ENCODE peak calls at places on chromosomes 16 and 17, in five cellular contexts. U is skeletal muscle cell, L is SJSA1, C is GM23248, J is cardiac fibroblast. N is an unnamed sample.

GRCh38 chr16:57984443-57985203 is 13.7 kb upstream of the CNGB1 start:
- DNase-seq in U (no peak), L (no peak), C (peak; percentile 59), J (peak; percentile 71), N (peak; percentile 57)

GRCh38 chr16:4098496-4098895 is 17.7 kb downstream of the ADCY9 start:
- DNase-seq in U (no peak), L (no peak), C (no peak), J (no peak), N (no peak)

GRCh38 chr16:23316232-23316631 is 14.1 kb downstream of the SCNN1B start:
- DNase-seq in U (no peak), L (no peak), C (no peak), J (no peak), N (no peak)

GRCh38 chr16:29943846-29944669 is 17.8 kb upstream of the TMEM219 start:
- DNase-seq in U (peak; percentile 93), L (peak; percentile 97), C (peak; percentile 98), J (peak; percentile 98), N (peak; percentile 98)

GRCh38 chr16:70725912-70726828 is 40.3 kb upstream of the MTSS2 start:
- DNase-seq in U (no peak), L (no peak), C (no peak), J (no peak), N (no peak)

GRCh38 chr16:68737046-68737729 is at the start of gene CDH1:
- DNase-seq in U (no peak), L (no peak), C (no peak), J (no peak), N (no peak)

GRCh38 chr16:75333770-75334169 is 82.3 kb upstream of the BCAR1 start:
- DNase-seq in U (no peak), L (no peak), C (no peak), J (no peak), N (no peak)

GRCh38 chr17:75639327-75639726 is 6.1 kb downstream of the SMIM5 start:
- DNase-seq in U (no peak), L (no peak), C (no peak), J (no peak), N (no peak)

GRCh38 chr17:63824362-63824761 is 2.9 kb upstream of the PSMC5 start:
- DNase-seq in U (no peak), L (no peak), C (no peak), J (no peak), N (no peak)

GRCh38 chr16:58488531-58488930 is 11.4 kb upstream of the NDRG4 start:
- DNase-seq in U (no peak), L (no peak), C (no peak), J (no peak), N (no peak)

GRCh38 chr17:38727661-38728220 is 2.4 kb upstream of the CISD3 start:
- DNase-seq in U (no peak), L (no peak), C (peak; percentile 40), J (no peak), N (no peak)

GRCh38 chr16:80899804-80900592 is 95.6 kb upstream of the CDYL2 start:
- DNase-seq in U (peak; percentile 94), L (no peak), C (peak; percentile 44), J (peak; percentile 98), N (peak; percentile 93)

GRCh38 chr16:68995011-68995504 is 110.4 kb upstream of the HAS3 start:
- DNase-seq in U (no peak), L (peak; percentile 76), C (peak; percentile 69), J (peak; percentile 78), N (peak; percentile 69)

GRCh38 chr17:40024901-40025300 is 9.7 kb downstream of the CSF3 start:
- DNase-seq in U (no peak), L (no peak), C (peak; percentile 81), J (peak; percentile 71), N (peak; percentile 72)

GRCh38 chr17:69505740-69506139 is 91.2 kb downstream of the MAP2K6 start:
- DNase-seq in U (no peak), L (no peak), C (no peak), J (no peak), N (no peak)

GRCh38 chr17:14833201-14833773 is 431.8 kb downstream of the PMP22 start:
- DNase-seq in U (peak; percentile 72), L (peak; percentile 18), C (peak; percentile 78), J (peak; percentile 72), N (peak; percentile 69)

GRCh38 chr17:34623856-34624766 is 44.7 kb downstream of the TMEM132E start:
- DNase-seq in U (no peak), L (no peak), C (no peak), J (no peak), N (no peak)

GRCh38 chr17:1047177-1047885 is 50.4 kb downstream of the TIMM22 start:
- DNase-seq in U (no peak), L (no peak), C (no peak), J (no peak), N (no peak)

GRCh38 chr16:28876973-28877641 is 1.2 kb upstream of the ATP2A1 start:
- DNase-seq in U (no peak), L (no peak), C (no peak), J (no peak), N (no peak)

GRCh38 chr16:66468321-66468965 is 41.3 kb downstream of the BEAN1 start:
- DNase-seq in U (no peak), L (no peak), C (no peak), J (no peak), N (no peak)

GRCh38 chr16:85204242-85205010 is 92.2 kb upstream of the CIBAR2 start:
- DNase-seq in U (peak; percentile 75), L (no peak), C (peak; percentile 96), J (peak; percentile 93), N (peak; percentile 59)

GRCh38 chr17:6753006-6753445 is 2.8 kb upstream of the XAF1 start:
- DNase-seq in U (peak; percentile 75), L (peak; percentile 98), C (peak; percentile 88), J (peak; percentile 96), N (peak; percentile 85)

GRCh38 chr17:73546770-73547345 is 97.4 kb downstream of the SDK2 start:
- DNase-seq in U (no peak), L (no peak), C (peak; percentile 53), J (no peak), N (no peak)

GRCh38 chr17:72553051-72553755 is 432.4 kb downstream of the SOX9 start:
- DNase-seq in U (no peak), L (no peak), C (no peak), J (no peak), N (no peak)

GRCh38 chr16:11386791-11387546 is 41.7 kb downstream of the RMI2 start:
- DNase-seq in U (no peak), L (no peak), C (peak; percentile 81), J (peak; percentile 29), N (peak; percentile 43)

GRCh38 chr17:69870091-69870530 is 204.9 kb upstream of the KCNJ16 start:
- DNase-seq in U (peak; percentile 37), L (peak; percentile 84), C (peak; percentile 78), J (peak; percentile 87), N (peak; percentile 42)

GRCh38 chr17:7673239-7673638 is 14.1 kb downstream of the TP53 start:
- DNase-seq in U (no peak), L (no peak), C (no peak), J (peak; percentile 37), N (no peak)

GRCh38 chr17:2837147-2837561 is 40.9 kb downstream of the RAP1GAP2 start:
- DNase-seq in U (no peak), L (no peak), C (no peak), J (no peak), N (no peak)

GRCh38 chr17:57860414-57860999 is 10.7 kb upstream of the MRPS23 start:
- DNase-seq in U (no peak), L (no peak), C (peak; percentile 21), J (no peak), N (no peak)
- H3K4me3 ChIP-seq in U (no peak overlapping the region), L (no peak overlapping the region), C (no peak overlapping the region), J (no peak overlapping the region), N (no peak overlapping the region)

GRCh38 chr16:83807327-83807709 is 460 bp upstream of the HSBP1 start:
- DNase-seq in U (no peak), L (no peak), C (no peak), J (no peak), N (no peak)
- H3K4me3 ChIP-seq in U (no peak overlapping the region), L (peak overlapping the region; percentile 92), C (peak overlapping the region; percentile 98), J (peak overlapping the region; percentile 21), N (peak overlapping the region; percentile 17)

GRCh38 chr17:82754297-82755208 is 2.7 kb downstream of the TBCD start:
- DNase-seq in U (no peak), L (no peak), C (no peak), J (no peak), N (no peak)
- H3K4me3 ChIP-seq in U (peak overlapping the region; percentile 15), L (no peak overlapping the region), C (no peak overlapping the region), J (no peak overlapping the region), N (no peak overlapping the region)

DNA sequence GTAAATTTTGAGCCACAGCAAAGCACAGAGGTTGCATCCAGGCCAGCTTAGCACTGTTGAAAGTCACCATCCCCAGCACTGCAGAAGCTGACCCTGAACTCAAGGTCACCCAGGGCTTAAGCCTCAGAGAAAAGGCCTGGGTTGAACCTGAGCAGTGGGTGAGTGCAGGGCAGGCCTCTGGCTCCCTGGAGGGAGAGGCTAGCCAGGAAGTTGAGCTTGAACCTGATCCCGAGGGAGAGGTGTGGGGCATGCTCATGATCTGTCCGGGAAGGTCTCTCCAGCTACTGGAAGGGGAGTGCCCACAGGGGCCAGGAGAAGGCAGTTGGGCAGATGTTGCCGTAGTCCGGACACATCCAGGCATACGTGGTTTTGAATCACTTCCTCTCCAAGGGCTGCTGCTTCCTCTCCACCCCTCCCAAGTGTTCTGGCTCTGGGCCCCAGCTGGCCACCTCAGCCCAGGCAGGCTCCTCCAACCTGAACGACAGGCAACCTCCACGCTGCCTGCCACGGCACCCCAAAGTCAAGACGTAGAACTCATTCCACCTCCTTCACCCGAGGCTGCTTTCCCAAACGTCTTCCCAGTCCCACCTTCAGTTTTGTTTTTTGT is 18.4 kb downstream of the CARHSP1 start:
- DNase-seq in U (peak; percentile 55), L (peak; percentile 36), C (peak; percentile 92), J (peak; percentile 96), N (peak; percentile 60)
- H3K4me3 ChIP-seq in U (no peak overlapping the region), L (no peak overlapping the region), C (peak overlapping the region; percentile 5), J (no peak overlapping the region), N (no peak overlapping the region)

DNA sequence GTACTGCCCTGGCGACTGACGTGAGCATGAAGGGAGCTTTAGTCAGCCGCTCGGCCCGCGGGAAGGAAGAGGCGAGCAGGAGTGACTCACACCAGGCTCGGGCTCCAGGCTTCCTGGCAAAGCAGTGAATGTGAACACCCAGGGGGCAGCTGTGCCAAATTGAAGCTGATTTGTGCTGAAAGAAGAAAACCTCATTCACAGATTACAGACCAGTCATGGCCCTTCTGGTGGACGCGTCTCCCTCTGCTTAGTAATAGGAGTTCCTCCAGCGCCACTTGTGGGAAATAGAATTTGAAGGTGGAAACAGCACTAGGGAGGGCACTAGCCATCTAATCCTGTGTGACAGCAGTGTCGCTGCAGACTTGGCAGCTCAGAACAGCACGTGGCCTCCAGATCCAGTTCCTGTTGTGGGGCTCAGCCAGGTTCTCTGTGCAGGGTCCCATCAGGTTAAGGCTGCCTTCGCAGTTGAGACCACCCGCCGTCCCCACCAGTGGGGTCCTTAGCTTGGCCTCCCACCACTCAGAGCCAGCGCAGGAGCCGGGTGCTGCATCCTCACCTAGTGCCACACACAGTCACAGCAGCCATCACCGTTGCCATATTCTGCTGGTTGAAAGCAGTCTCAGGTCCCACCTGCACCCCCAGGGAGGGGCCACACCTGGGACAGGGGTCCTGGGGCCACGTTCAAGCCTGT is 164.5 kb upstream of the CHMP6 start:
- DNase-seq in U (peak; percentile 96), L (peak; percentile 68), C (peak; percentile 100), J (peak; percentile 98), N (peak; percentile 97)
- H3K4me3 ChIP-seq in U (no peak overlapping the region), L (no peak overlapping the region), C (no peak overlapping the region), J (no peak overlapping the region), N (no peak overlapping the region)

DNA sequence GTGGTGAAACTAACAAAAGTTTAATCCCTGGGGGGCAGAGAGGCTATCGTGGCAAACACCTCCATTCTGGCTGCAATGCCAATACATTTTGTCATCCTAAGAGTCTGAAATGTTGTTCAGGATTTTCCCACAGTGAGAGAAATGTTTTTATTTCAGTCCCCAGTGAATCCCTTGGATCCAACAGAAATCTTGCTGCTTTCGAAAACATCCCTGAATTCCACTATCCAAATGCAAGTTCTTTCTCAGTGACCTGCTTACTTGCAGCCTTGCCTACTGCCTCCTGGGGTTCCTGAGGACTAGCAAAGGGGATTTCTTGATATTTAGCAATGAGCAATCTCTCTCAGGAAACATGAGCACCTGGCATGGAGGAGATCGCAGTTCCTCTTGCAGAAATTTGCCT is 202.1 kb upstream of the IRX3 start:
- DNase-seq in U (no peak), L (no peak), C (no peak), J (peak; percentile 12), N (no peak)
- H3K4me3 ChIP-seq in U (no peak overlapping the region), L (no peak overlapping the region), C (no peak overlapping the region), J (no peak overlapping the region), N (no peak overlapping the region)